ENCODE peak calls at places on chromosomes 13 and 19, in seven cellular contexts. One of them, this sample, is unnamed.
A peak's percentile ranks its signal among the peaks of the same experiment; 100 is the strongest.

GRCh38 chr19:7505288-7505681 is 10.6 kb upstream of the ZNF358 start:
- DNase-seq in heart right ventricle: no peak
- DNase-seq in A549: no peak
- DNase-seq in MM.1S: peak; percentile 39
- DNase-seq in uterus: no peak
- DNase-seq in stomach: no peak
- DNase-seq in mucosa of descending colon: peak; percentile 66
- DNase-seq in this sample: no peak

GRCh38 chr13:45092668-45093067 is 27.6 kb upstream of the GTF2F2 start:
- DNase-seq in heart right ventricle: no peak
- DNase-seq in A549: no peak
- DNase-seq in MM.1S: no peak
- DNase-seq in uterus: no peak
- DNase-seq in stomach: no peak
- DNase-seq in mucosa of descending colon: no peak
- DNase-seq in this sample: no peak

GRCh38 chr13:113448545-113448884 is 4.8 kb downstream of the ADPRHL1 start:
- DNase-seq in heart right ventricle: peak; percentile 73
- DNase-seq in A549: no peak
- DNase-seq in MM.1S: no peak
- DNase-seq in uterus: no peak
- DNase-seq in stomach: peak; percentile 70
- DNase-seq in mucosa of descending colon: peak; percentile 53
- DNase-seq in this sample: peak; percentile 51

GRCh38 chr19:36051236-36051635 is 2.8 kb downstream of the THAP8 start:
- DNase-seq in heart right ventricle: no peak
- DNase-seq in A549: peak; percentile 67
- DNase-seq in MM.1S: no peak
- DNase-seq in uterus: no peak
- DNase-seq in stomach: no peak
- DNase-seq in mucosa of descending colon: no peak
- DNase-seq in this sample: peak; percentile 40

GRCh38 chr19:5519076-5519475 is 48.7 kb downstream of the TINCR start:
- DNase-seq in heart right ventricle: no peak
- DNase-seq in A549: no peak
- DNase-seq in MM.1S: no peak
- DNase-seq in uterus: no peak
- DNase-seq in stomach: no peak
- DNase-seq in mucosa of descending colon: no peak
- DNase-seq in this sample: no peak

GRCh38 chr19:10271543-10272086 is 695 bp downstream of the ICAM1 start:
- DNase-seq in heart right ventricle: no peak
- DNase-seq in A549: no peak
- DNase-seq in MM.1S: no peak
- DNase-seq in uterus: no peak
- DNase-seq in stomach: no peak
- DNase-seq in mucosa of descending colon: peak; percentile 55
- DNase-seq in this sample: peak; percentile 90

GRCh38 chr13:44667950-44668349 is 91.8 kb upstream of the TSC22D1 start:
- DNase-seq in heart right ventricle: no peak
- DNase-seq in A549: no peak
- DNase-seq in MM.1S: no peak
- DNase-seq in uterus: no peak
- DNase-seq in stomach: no peak
- DNase-seq in mucosa of descending colon: no peak
- DNase-seq in this sample: no peak

GRCh38 chr13:30607908-30608307 is 9.8 kb upstream of the USPL1 start:
- DNase-seq in heart right ventricle: no peak
- DNase-seq in A549: no peak
- DNase-seq in MM.1S: peak; percentile 90
- DNase-seq in uterus: no peak
- DNase-seq in stomach: peak; percentile 34
- DNase-seq in mucosa of descending colon: no peak
- DNase-seq in this sample: peak; percentile 89

GRCh38 chr19:14051980-14052379 is 9.9 kb downstream of the PALM3 start:
- DNase-seq in heart right ventricle: no peak
- DNase-seq in A549: no peak
- DNase-seq in MM.1S: no peak
- DNase-seq in uterus: no peak
- DNase-seq in stomach: no peak
- DNase-seq in mucosa of descending colon: no peak
- DNase-seq in this sample: no peak

GRCh38 chr19:47471733-47472457 is at the start of gene SLC8A2:
- DNase-seq in heart right ventricle: peak; percentile 64
- DNase-seq in A549: peak; percentile 76
- DNase-seq in MM.1S: peak; percentile 61
- DNase-seq in uterus: peak; percentile 87
- DNase-seq in stomach: peak; percentile 51
- DNase-seq in mucosa of descending colon: no peak
- DNase-seq in this sample: peak; percentile 34

GRCh38 chr19:2387367-2388288 is 27.6 kb downstream of the TMPRSS9 start:
- DNase-seq in heart right ventricle: no peak
- DNase-seq in A549: no peak
- DNase-seq in MM.1S: no peak
- DNase-seq in uterus: no peak
- DNase-seq in stomach: no peak
- DNase-seq in mucosa of descending colon: no peak
- DNase-seq in this sample: no peak

GRCh38 chr13:102138635-102139225 is 263.1 kb downstream of the FGF14 start:
- DNase-seq in heart right ventricle: no peak
- DNase-seq in A549: no peak
- DNase-seq in MM.1S: no peak
- DNase-seq in uterus: no peak
- DNase-seq in stomach: no peak
- DNase-seq in mucosa of descending colon: no peak
- DNase-seq in this sample: no peak

GRCh38 chr13:107678075-107678689 is 537.2 kb downstream of the LIG4 start:
- DNase-seq in heart right ventricle: no peak
- DNase-seq in A549: no peak
- DNase-seq in MM.1S: peak; percentile 44
- DNase-seq in uterus: no peak
- DNase-seq in stomach: no peak
- DNase-seq in mucosa of descending colon: no peak
- DNase-seq in this sample: no peak

GRCh38 chr13:21825801-21826200 is 154.9 kb downstream of the FGF9 start:
- DNase-seq in heart right ventricle: no peak
- DNase-seq in A549: no peak
- DNase-seq in MM.1S: no peak
- DNase-seq in uterus: no peak
- DNase-seq in stomach: no peak
- DNase-seq in mucosa of descending colon: no peak
- DNase-seq in this sample: no peak

GRCh38 chr19:51440846-51441409 is 17.3 kb downstream of the SIGLEC8 start:
- DNase-seq in heart right ventricle: no peak
- DNase-seq in A549: peak; percentile 24
- DNase-seq in MM.1S: no peak
- DNase-seq in uterus: no peak
- DNase-seq in stomach: no peak
- DNase-seq in mucosa of descending colon: peak; percentile 55
- DNase-seq in this sample: no peak

GRCh38 chr19:43560687-43561086 is 14.6 kb downstream of the XRCC1 start:
- DNase-seq in heart right ventricle: no peak
- DNase-seq in A549: peak; percentile 57
- DNase-seq in MM.1S: no peak
- DNase-seq in uterus: no peak
- DNase-seq in stomach: no peak
- DNase-seq in mucosa of descending colon: no peak
- DNase-seq in this sample: no peak

GRCh38 chr19:2462635-2463421 is 6.1 kb upstream of the LMNB2 start:
- DNase-seq in heart right ventricle: peak; percentile 87
- DNase-seq in A549: peak; percentile 96
- DNase-seq in MM.1S: no peak
- DNase-seq in uterus: peak; percentile 90
- DNase-seq in stomach: peak; percentile 83
- DNase-seq in mucosa of descending colon: peak; percentile 83
- DNase-seq in this sample: no peak

GRCh38 chr13:99984463-99985242 is 3.1 kb downstream of the ZIC2 start:
- DNase-seq in heart right ventricle: no peak
- DNase-seq in A549: peak; percentile 40
- DNase-seq in MM.1S: no peak
- DNase-seq in uterus: no peak
- DNase-seq in stomach: no peak
- DNase-seq in mucosa of descending colon: no peak
- DNase-seq in this sample: no peak

GRCh38 chr19:21585491-21585890 is 80.1 kb downstream of the ZNF429 start:
- DNase-seq in heart right ventricle: no peak
- DNase-seq in A549: no peak
- DNase-seq in MM.1S: no peak
- DNase-seq in uterus: no peak
- DNase-seq in stomach: peak; percentile 39
- DNase-seq in mucosa of descending colon: no peak
- DNase-seq in this sample: no peak

GRCh38 chr19:16365300-16365996 is 40.8 kb downstream of the KLF2 start:
- DNase-seq in heart right ventricle: no peak
- DNase-seq in A549: no peak
- DNase-seq in MM.1S: no peak
- DNase-seq in uterus: no peak
- DNase-seq in stomach: no peak
- DNase-seq in mucosa of descending colon: peak; percentile 53
- DNase-seq in this sample: no peak
- H3K4me1 ChIP-seq in heart right ventricle: peaks cover 3% of the 10 kb centered on the region
- H3K4me1 ChIP-seq in A549: no peaks in the 10 kb centered on the region
- H3K4me1 ChIP-seq in MM.1S: peaks cover 51% of the 10 kb centered on the region
- H3K4me1 ChIP-seq in uterus: no peaks in the 10 kb centered on the region
- H3K4me1 ChIP-seq in stomach: peaks cover 65% of the 10 kb centered on the region
- H3K4me1 ChIP-seq in mucosa of descending colon: peaks cover 31% of the 10 kb centered on the region
- H3K4me1 ChIP-seq in this sample: peaks cover 52% of the 10 kb centered on the region

GRCh38 chr13:26965058-26965380 is 204.4 kb upstream of the GPR12 start:
- DNase-seq in heart right ventricle: no peak
- DNase-seq in A549: no peak
- DNase-seq in MM.1S: no peak
- DNase-seq in uterus: no peak
- DNase-seq in stomach: no peak
- DNase-seq in mucosa of descending colon: no peak
- DNase-seq in this sample: no peak

GRCh38 chr13:26968431-26969335 is 202.9 kb downstream of the USP12 start:
- DNase-seq in heart right ventricle: no peak
- DNase-seq in A549: peak; percentile 19
- DNase-seq in MM.1S: no peak
- DNase-seq in uterus: no peak
- DNase-seq in stomach: peak; percentile 76
- DNase-seq in mucosa of descending colon: peak; percentile 83
- DNase-seq in this sample: no peak

GRCh38 chr13:26965976-26966375 is 205.4 kb upstream of the GPR12 start:
- DNase-seq in heart right ventricle: peak; percentile 71
- DNase-seq in A549: no peak
- DNase-seq in MM.1S: no peak
- DNase-seq in uterus: peak; percentile 45
- DNase-seq in stomach: peak; percentile 81
- DNase-seq in mucosa of descending colon: no peak
- DNase-seq in this sample: no peak

GRCh38 chr13:26964278-26965057 is 203.9 kb upstream of the GPR12 start:
- DNase-seq in heart right ventricle: peak; percentile 33
- DNase-seq in A549: no peak
- DNase-seq in MM.1S: no peak
- DNase-seq in uterus: no peak
- DNase-seq in stomach: no peak
- DNase-seq in mucosa of descending colon: no peak
- DNase-seq in this sample: peak; percentile 10

DNA sequence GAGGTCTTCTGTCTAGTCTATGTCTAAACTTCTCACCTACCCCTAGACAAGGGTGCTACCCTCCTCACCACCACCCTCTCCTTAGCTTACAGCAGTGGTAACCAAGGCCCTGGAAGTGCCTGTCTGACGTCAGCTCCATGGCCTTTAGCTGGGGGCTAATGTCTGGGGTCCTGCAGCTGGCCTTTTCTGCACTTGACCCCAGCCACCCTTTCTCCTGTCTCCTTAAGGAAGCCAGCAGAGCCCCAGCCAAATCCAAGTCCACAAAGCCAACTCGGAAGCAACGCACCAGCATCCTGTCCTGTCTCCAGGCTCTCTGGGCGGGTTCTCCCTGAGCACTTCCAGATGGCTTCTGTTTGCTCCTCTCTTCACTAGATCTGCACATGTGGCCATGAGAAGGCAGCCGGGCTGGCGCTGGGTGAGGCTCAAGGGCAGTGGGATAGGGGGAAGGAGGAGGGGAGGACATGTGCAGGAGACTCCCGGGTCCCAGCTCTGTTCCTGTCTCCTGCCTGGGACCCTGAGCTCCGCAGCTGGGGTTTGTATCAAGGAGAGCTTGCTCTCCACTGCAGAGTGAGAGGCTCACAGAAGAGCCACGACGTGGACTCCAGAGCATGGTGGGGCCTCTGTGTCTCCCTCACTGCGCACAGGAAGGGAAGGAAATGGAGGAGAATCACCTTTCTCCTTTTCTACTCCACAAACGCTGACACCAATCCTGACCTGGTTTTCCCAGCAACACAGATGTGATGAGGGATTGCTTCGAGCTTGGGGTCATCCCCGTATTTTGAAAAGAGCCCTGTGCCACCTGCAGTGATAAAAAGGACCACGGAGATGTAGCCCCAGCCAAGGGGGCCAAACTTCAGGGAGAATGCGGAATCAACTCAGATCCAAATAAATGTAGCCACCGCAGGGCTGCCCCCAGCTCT is 204.2 kb downstream of the USP12 start:
- DNase-seq in heart right ventricle: peak; percentile 52
- DNase-seq in A549: no peak
- DNase-seq in MM.1S: no peak
- DNase-seq in uterus: no peak
- DNase-seq in stomach: no peak
- DNase-seq in mucosa of descending colon: no peak
- DNase-seq in this sample: no peak
- H3K4me1 ChIP-seq in heart right ventricle: peaks cover 40% of the 10 kb centered on the region
- H3K4me1 ChIP-seq in A549: peaks cover 9% of the 10 kb centered on the region
- H3K4me1 ChIP-seq in MM.1S: no peaks in the 10 kb centered on the region
- H3K4me1 ChIP-seq in uterus: no peaks in the 10 kb centered on the region
- H3K4me1 ChIP-seq in stomach: peaks cover 53% of the 10 kb centered on the region
- H3K4me1 ChIP-seq in mucosa of descending colon: peaks cover 52% of the 10 kb centered on the region
- H3K4me1 ChIP-seq in this sample: peaks cover 6% of the 10 kb centered on the region

DNA sequence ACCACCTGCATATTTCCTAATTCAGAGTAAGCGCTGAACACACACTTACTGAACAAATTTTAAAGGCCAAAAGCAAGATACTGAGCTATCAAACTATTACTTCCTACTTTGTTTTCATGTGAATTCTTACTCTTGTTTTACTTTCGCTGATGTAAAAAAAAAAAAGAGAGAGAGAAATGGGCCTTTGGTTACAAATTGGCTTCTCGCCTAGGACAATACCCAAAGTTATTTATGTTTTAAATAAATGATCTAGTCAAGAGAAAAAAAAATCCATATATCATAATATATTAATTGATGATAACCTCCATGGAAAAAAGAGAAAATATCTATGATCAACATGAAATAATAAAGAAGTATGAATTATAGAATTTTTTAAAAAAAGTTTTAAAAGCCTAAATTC is 9.2 kb downstream of the COL4A1 start:
- DNase-seq in heart right ventricle: no peak
- DNase-seq in A549: no peak
- DNase-seq in MM.1S: no peak
- DNase-seq in uterus: no peak
- DNase-seq in stomach: no peak
- DNase-seq in mucosa of descending colon: no peak
- DNase-seq in this sample: no peak
- H3K4me1 ChIP-seq in heart right ventricle: peaks cover 100% of the 10 kb centered on the region
- H3K4me1 ChIP-seq in A549: peaks cover 3% of the 10 kb centered on the region
- H3K4me1 ChIP-seq in MM.1S: no peaks in the 10 kb centered on the region
- H3K4me1 ChIP-seq in uterus: peaks cover 7% of the 10 kb centered on the region
- H3K4me1 ChIP-seq in stomach: peaks cover 12% of the 10 kb centered on the region
- H3K4me1 ChIP-seq in mucosa of descending colon: no peaks in the 10 kb centered on the region
- H3K4me1 ChIP-seq in this sample: no peaks in the 10 kb centered on the region

GRCh38 chr13:98490866-98491265 is 86.0 kb downstream of the STK24 start:
- DNase-seq in heart right ventricle: no peak
- DNase-seq in A549: no peak
- DNase-seq in MM.1S: no peak
- DNase-seq in uterus: no peak
- DNase-seq in stomach: no peak
- DNase-seq in mucosa of descending colon: no peak
- DNase-seq in this sample: no peak
- H3K4me1 ChIP-seq in heart right ventricle: peaks cover 68% of the 10 kb centered on the region
- H3K4me1 ChIP-seq in A549: peaks cover 81% of the 10 kb centered on the region
- H3K4me1 ChIP-seq in MM.1S: peaks cover 44% of the 10 kb centered on the region
- H3K4me1 ChIP-seq in uterus: peaks cover 4% of the 10 kb centered on the region
- H3K4me1 ChIP-seq in stomach: peaks cover 49% of the 10 kb centered on the region
- H3K4me1 ChIP-seq in mucosa of descending colon: peaks cover 31% of the 10 kb centered on the region
- H3K4me1 ChIP-seq in this sample: peaks cover 62% of the 10 kb centered on the region

This sample was measured in OCI-LY7.